ENCODE peak calls at places on chromosomes 7 and 10, in four cellular contexts. I, M, T and Y are unnamed samples.

GRCh38 chr7:226281-226882 is 34.0 kb downstream of the FAM20C start:
- DNase-seq in I (peak), M (no peak), T (no peak), Y (peak)

GRCh38 chr10:86341361-86341811 is 25.2 kb downstream of the GRID1 start:
- DNase-seq in I (no peak), M (no peak), T (no peak), Y (no peak)

GRCh38 chr7:127874951-127875608 is 156.2 kb downstream of the LRRC4 start:
- DNase-seq in I (no peak), M (no peak), T (no peak), Y (no peak)

GRCh38 chr7:17521437-17521836 is 223.0 kb downstream of the AHR start:
- DNase-seq in I (peak), M (no peak), T (no peak), Y (no peak)

GRCh38 chr7:14806886-14807285 is 95.7 kb downstream of the DGKB start:
- DNase-seq in I (no peak), M (peak), T (no peak), Y (no peak)

GRCh38 chr10:30433779-30434272 is at the start of gene MAP3K8:
- DNase-seq in I (peak), M (no peak), T (peak), Y (peak)

GRCh38 chr10:124768791-124769190 is 22.9 kb downstream of the EEF1AKMT2 start:
- DNase-seq in I (no peak), M (no peak), T (no peak), Y (no peak)

GRCh38 chr7:98877692-98878364 is 504 bp upstream of the TRRAP start:
- DNase-seq in I (no peak), M (no peak), T (no peak), Y (no peak)

GRCh38 chr10:77504870-77505257 is 132.7 kb downstream of the KCNMA1 start:
- DNase-seq in I (peak), M (no peak), T (no peak), Y (no peak)

GRCh38 chr7:92740713-92741126 is 95.7 kb downstream of the CDK6 start:
- DNase-seq in I (peak), M (peak), T (no peak), Y (peak)

GRCh38 chr10:116768786-116769185 is 26.4 kb upstream of the HSPA12A start:
- DNase-seq in I (no peak), M (no peak), T (no peak), Y (no peak)

GRCh38 chr10:72275351-72276012 is 1.8 kb downstream of the DDIT4 start:
- DNase-seq in I (no peak), M (no peak), T (no peak), Y (no peak)

GRCh38 chr7:4727914-4728705 is 46.0 kb downstream of the FOXK1 start:
- DNase-seq in I (no peak), M (no peak), T (no peak), Y (peak)

GRCh38 chr7:139681463-139681755 is 96.4 kb downstream of the HIPK2 start:
- DNase-seq in I (no peak), M (no peak), T (no peak), Y (no peak)

GRCh38 chr10:60123172-60123571 is 216.8 kb upstream of the CCDC6 start:
- DNase-seq in I (peak), M (peak), T (no peak), Y (peak)

GRCh38 chr10:44922826-44923545 is 11.8 kb downstream of the TMEM72 start:
- DNase-seq in I (no peak), M (no peak), T (no peak), Y (no peak)

GRCh38 chr7:129343099-129343700 is 91.0 kb upstream of the STRIP2 start:
- DNase-seq in I (peak), M (no peak), T (no peak), Y (no peak)

GRCh38 chr10:35691522-35692236 is 49.6 kb upstream of the FZD8 start:
- DNase-seq in I (no peak), M (no peak), T (no peak), Y (no peak)

GRCh38 chr7:116386674-116387073 is 112.9 kb upstream of the CAV2 start:
- DNase-seq in I (no peak), M (no peak), T (no peak), Y (no peak)

GRCh38 chr7:105675873-105676484 is 94.7 kb upstream of the EFCAB10 start:
- DNase-seq in I (no peak), M (no peak), T (no peak), Y (no peak)

GRCh38 chr7:144842377-144842851 is 6.6 kb upstream of the TPK1 start:
- DNase-seq in I (no peak), M (no peak), T (peak), Y (no peak)

GRCh38 chr7:36652431-36652830 is 71.9 kb downstream of the AOAH start:
- DNase-seq in I (no peak), M (no peak), T (no peak), Y (no peak)

GRCh38 chr7:130071701-130072622 is 1.6 kb downstream of the KLHDC10 start:
- DNase-seq in I (peak), M (peak), T (peak), Y (peak)

GRCh38 chr7:157425137-157425731 is 88.4 kb downstream of the DNAJB6 start:
- DNase-seq in I (no peak), M (no peak), T (no peak), Y (no peak)

GRCh38 chr7:148819697-148820332 is 64.3 kb downstream of the EZH2 start:
- DNase-seq in I (no peak), M (no peak), T (no peak), Y (no peak)

GRCh38 chr7:138257459-138258193 is 181.4 kb downstream of the AKR1D1 start:
- DNase-seq in I (peak), M (no peak), T (no peak), Y (no peak)

GRCh38 chr10:122669045-122669444 is 30.6 kb downstream of the C10orf120 start:
- DNase-seq in I (no peak), M (no peak), T (no peak), Y (no peak)

GRCh38 chr10:12966067-12966466 is 35.4 kb downstream of the CCDC3 start:
- DNase-seq in I (no peak), M (no peak), T (no peak), Y (no peak)

GRCh38 chr7:39490296-39490695 is 75.9 kb upstream of the YAE1 start:
- DNase-seq in I (no peak), M (no peak), T (no peak), Y (no peak)

GRCh38 chr10:124743188-124744046 is 761 bp downstream of the FAM53B start:
- DNase-seq in I (peak), M (no peak), T (no peak), Y (no peak)

GRCh38 chr7:22779697-22780096 is 43.0 kb downstream of the TOMM7 start:
- DNase-seq in I (no peak), M (no peak), T (no peak), Y (no peak)

GRCh38 chr10:10911471-10911921 is 106.2 kb upstream of the CELF2 start:
- DNase-seq in I (peak), M (peak), T (peak), Y (peak)